ENCODE peak calls at places on chromosomes 16 and 17, in six cellular contexts. One of them, this sample, is unnamed.

GRCh38 chr16:85944572-85945423 is 45.8 kb downstream of the IRF8 start:
- DNase-seq in stomach: no peak
- DNase-seq in GM23338: no peak
- DNase-seq in endothelial cell of umbilical vein: no peak
- DNase-seq in prostate gland: no peak
- DNase-seq in SK-N-SH: no peak
- DNase-seq in this sample: no peak

GRCh38 chr17:82465023-82465603 is 6.6 kb downstream of the NARF start:
- DNase-seq in stomach: no peak
- DNase-seq in GM23338: no peak
- DNase-seq in endothelial cell of umbilical vein: no peak
- DNase-seq in prostate gland: no peak
- DNase-seq in SK-N-SH: no peak
- DNase-seq in this sample: no peak

GRCh38 chr16:48526058-48526957 is 83.7 kb downstream of the N4BP1 start:
- DNase-seq in stomach: peak; percentile 57
- DNase-seq in GM23338: peak; percentile 87
- DNase-seq in endothelial cell of umbilical vein: no peak
- DNase-seq in prostate gland: no peak
- DNase-seq in SK-N-SH: no peak
- DNase-seq in this sample: peak; percentile 81

GRCh38 chr17:76742958-76743357 is 5.0 kb downstream of the MFSD11 start:
- DNase-seq in stomach: no peak
- DNase-seq in GM23338: no peak
- DNase-seq in endothelial cell of umbilical vein: no peak
- DNase-seq in prostate gland: no peak
- DNase-seq in SK-N-SH: no peak
- DNase-seq in this sample: no peak

GRCh38 chr17:45135192-45135977 is at the start of gene ACBD4:
- DNase-seq in stomach: peak; percentile 97
- DNase-seq in GM23338: peak; percentile 99
- DNase-seq in endothelial cell of umbilical vein: peak; percentile 98
- DNase-seq in prostate gland: peak; percentile 96
- DNase-seq in SK-N-SH: peak; percentile 96
- DNase-seq in this sample: peak; percentile 96

GRCh38 chr17:50892101-50892776 is 26.1 kb upstream of the TOB1 start:
- DNase-seq in stomach: peak; percentile 2
- DNase-seq in GM23338: no peak
- DNase-seq in endothelial cell of umbilical vein: no peak
- DNase-seq in prostate gland: no peak
- DNase-seq in SK-N-SH: no peak
- DNase-seq in this sample: no peak

GRCh38 chr17:69581061-69581955 is 166.8 kb downstream of the MAP2K6 start:
- DNase-seq in stomach: no peak
- DNase-seq in GM23338: peak; percentile 20
- DNase-seq in endothelial cell of umbilical vein: peak; percentile 83
- DNase-seq in prostate gland: no peak
- DNase-seq in SK-N-SH: no peak
- DNase-seq in this sample: no peak

GRCh38 chr16:67212766-67213165 is 13.8 kb downstream of the ELMO3 start:
- DNase-seq in stomach: no peak
- DNase-seq in GM23338: no peak
- DNase-seq in endothelial cell of umbilical vein: peak; percentile 24
- DNase-seq in prostate gland: no peak
- DNase-seq in SK-N-SH: no peak
- DNase-seq in this sample: no peak

GRCh38 chr17:32143525-32143865 is 1.2 kb downstream of the RHOT1 start:
- DNase-seq in stomach: no peak
- DNase-seq in GM23338: no peak
- DNase-seq in endothelial cell of umbilical vein: no peak
- DNase-seq in prostate gland: no peak
- DNase-seq in SK-N-SH: no peak
- DNase-seq in this sample: no peak

GRCh38 chr17:1005361-1005946 is 8.5 kb downstream of the TIMM22 start:
- DNase-seq in stomach: peak; percentile 85
- DNase-seq in GM23338: no peak
- DNase-seq in endothelial cell of umbilical vein: peak; percentile 93
- DNase-seq in prostate gland: peak; percentile 77
- DNase-seq in SK-N-SH: peak; percentile 44
- DNase-seq in this sample: peak; percentile 58

GRCh38 chr17:6640536-6641373 is at the start of the genes KIAA0753 and TXNDC17:
- DNase-seq in stomach: peak; percentile 93
- DNase-seq in GM23338: peak; percentile 90
- DNase-seq in endothelial cell of umbilical vein: peak; percentile 96
- DNase-seq in prostate gland: peak; percentile 82
- DNase-seq in SK-N-SH: peak; percentile 91
- DNase-seq in this sample: peak; percentile 94

GRCh38 chr16:58492735-58493134 is 7.2 kb upstream of the NDRG4 start:
- DNase-seq in stomach: no peak
- DNase-seq in GM23338: peak; percentile 60
- DNase-seq in endothelial cell of umbilical vein: no peak
- DNase-seq in prostate gland: no peak
- DNase-seq in SK-N-SH: peak; percentile 53
- DNase-seq in this sample: no peak

GRCh38 chr16:7051586-7052349 is 280.9 kb upstream of the RBFOX1 start:
- DNase-seq in stomach: no peak
- DNase-seq in GM23338: no peak
- DNase-seq in endothelial cell of umbilical vein: no peak
- DNase-seq in prostate gland: no peak
- DNase-seq in SK-N-SH: no peak
- DNase-seq in this sample: no peak

GRCh38 chr16:49886554-49887121 is 30.7 kb upstream of the ZNF423 start:
- DNase-seq in stomach: no peak
- DNase-seq in GM23338: no peak
- DNase-seq in endothelial cell of umbilical vein: no peak
- DNase-seq in prostate gland: no peak
- DNase-seq in SK-N-SH: no peak
- DNase-seq in this sample: no peak

GRCh38 chr16:53024045-53024444 is 28.7 kb downstream of the CHD9NB start:
- DNase-seq in stomach: no peak
- DNase-seq in GM23338: no peak
- DNase-seq in endothelial cell of umbilical vein: no peak
- DNase-seq in prostate gland: no peak
- DNase-seq in SK-N-SH: no peak
- DNase-seq in this sample: no peak

GRCh38 chr16:3879887-3880564 is 487 bp downstream of the CREBBP start:
- DNase-seq in stomach: peak; percentile 79
- DNase-seq in GM23338: peak; percentile 68
- DNase-seq in endothelial cell of umbilical vein: peak; percentile 31
- DNase-seq in prostate gland: peak; percentile 69
- DNase-seq in SK-N-SH: peak; percentile 91
- DNase-seq in this sample: peak; percentile 76

GRCh38 chr17:49968380-49969133 is 433 bp upstream of the DLX4 start:
- DNase-seq in stomach: peak; percentile 52
- DNase-seq in GM23338: peak; percentile 98
- DNase-seq in endothelial cell of umbilical vein: peak; percentile 38
- DNase-seq in prostate gland: peak; percentile 22
- DNase-seq in SK-N-SH: peak; percentile 97
- DNase-seq in this sample: peak; percentile 63

GRCh38 chr17:68771867-68772515 is 170.8 kb upstream of the FAM20A start:
- DNase-seq in stomach: no peak
- DNase-seq in GM23338: peak; percentile 77
- DNase-seq in endothelial cell of umbilical vein: peak; percentile 82
- DNase-seq in prostate gland: no peak
- DNase-seq in SK-N-SH: peak; percentile 52
- DNase-seq in this sample: no peak

GRCh38 chr17:43548689-43549379 is 2.7 kb upstream of the ETV4 start:
- DNase-seq in stomach: no peak
- DNase-seq in GM23338: no peak
- DNase-seq in endothelial cell of umbilical vein: no peak
- DNase-seq in prostate gland: no peak
- DNase-seq in SK-N-SH: no peak
- DNase-seq in this sample: no peak

GRCh38 chr17:42706732-42707131 is 24.4 kb downstream of the CNTNAP1 start:
- DNase-seq in stomach: no peak
- DNase-seq in GM23338: no peak
- DNase-seq in endothelial cell of umbilical vein: no peak
- DNase-seq in prostate gland: no peak
- DNase-seq in SK-N-SH: no peak
- DNase-seq in this sample: no peak

GRCh38 chr17:80252871-80253270 is 7.8 kb upstream of the RNF213 start:
- DNase-seq in stomach: peak; percentile 83
- DNase-seq in GM23338: peak; percentile 85
- DNase-seq in endothelial cell of umbilical vein: no peak
- DNase-seq in prostate gland: peak; percentile 71
- DNase-seq in SK-N-SH: peak; percentile 89
- DNase-seq in this sample: peak; percentile 84

GRCh38 chr17:4806770-4807533 is at the start of gene PLD2:
- DNase-seq in stomach: peak; percentile 91
- DNase-seq in GM23338: peak; percentile 93
- DNase-seq in endothelial cell of umbilical vein: peak; percentile 74
- DNase-seq in prostate gland: peak; percentile 83
- DNase-seq in SK-N-SH: peak; percentile 100
- DNase-seq in this sample: peak; percentile 91

GRCh38 chr16:578870-579405 is 9.2 kb downstream of the PIGQ start:
- DNase-seq in stomach: peak; percentile 85
- DNase-seq in GM23338: peak; percentile 93
- DNase-seq in endothelial cell of umbilical vein: peak; percentile 76
- DNase-seq in prostate gland: peak; percentile 74
- DNase-seq in SK-N-SH: peak; percentile 77
- DNase-seq in this sample: peak; percentile 79

GRCh38 chr17:80864751-80865150 is 126.9 kb upstream of the CHMP6 start:
- DNase-seq in stomach: no peak
- DNase-seq in GM23338: no peak
- DNase-seq in endothelial cell of umbilical vein: no peak
- DNase-seq in prostate gland: no peak
- DNase-seq in SK-N-SH: no peak
- DNase-seq in this sample: no peak

GRCh38 chr17:80833952-80834895 is 157.4 kb upstream of the CHMP6 start:
- DNase-seq in stomach: no peak
- DNase-seq in GM23338: no peak
- DNase-seq in endothelial cell of umbilical vein: no peak
- DNase-seq in prostate gland: no peak
- DNase-seq in SK-N-SH: peak; percentile 64
- DNase-seq in this sample: no peak

GRCh38 chr16:68972720-68973119 is 129.4 kb downstream of the TANGO6 start:
- DNase-seq in stomach: no peak
- DNase-seq in GM23338: peak; percentile 89
- DNase-seq in endothelial cell of umbilical vein: peak; percentile 81
- DNase-seq in prostate gland: no peak
- DNase-seq in SK-N-SH: peak; percentile 27
- DNase-seq in this sample: peak; percentile 17

GRCh38 chr17:71793550-71793949 is 327.3 kb upstream of the SOX9 start:
- DNase-seq in stomach: no peak
- DNase-seq in GM23338: no peak
- DNase-seq in endothelial cell of umbilical vein: no peak
- DNase-seq in prostate gland: no peak
- DNase-seq in SK-N-SH: no peak
- DNase-seq in this sample: no peak

GRCh38 chr17:45371414-45372324 is 54.8 kb upstream of the MAP3K14 start:
- DNase-seq in stomach: peak; percentile 84
- DNase-seq in GM23338: peak; percentile 95
- DNase-seq in endothelial cell of umbilical vein: peak; percentile 93
- DNase-seq in prostate gland: peak; percentile 82
- DNase-seq in SK-N-SH: peak; percentile 78
- DNase-seq in this sample: peak; percentile 82

GRCh38 chr17:2369039-2369438 is 31.7 kb downstream of the SGSM2 start:
- DNase-seq in stomach: no peak
- DNase-seq in GM23338: no peak
- DNase-seq in endothelial cell of umbilical vein: no peak
- DNase-seq in prostate gland: no peak
- DNase-seq in SK-N-SH: no peak
- DNase-seq in this sample: no peak
- TF ChIP-seq POLR2AphosphoS5 in stomach: no peak
- TF ChIP-seq POLR2AphosphoS5 in GM23338: no peak
- TF ChIP-seq POLR2AphosphoS5 in endothelial cell of umbilical vein: no peak
- TF ChIP-seq POLR2AphosphoS5 in prostate gland: no peak
- TF ChIP-seq POLR2AphosphoS5 in SK-N-SH: no peak
- TF ChIP-seq POLR2AphosphoS5 in this sample: no peak

DNA sequence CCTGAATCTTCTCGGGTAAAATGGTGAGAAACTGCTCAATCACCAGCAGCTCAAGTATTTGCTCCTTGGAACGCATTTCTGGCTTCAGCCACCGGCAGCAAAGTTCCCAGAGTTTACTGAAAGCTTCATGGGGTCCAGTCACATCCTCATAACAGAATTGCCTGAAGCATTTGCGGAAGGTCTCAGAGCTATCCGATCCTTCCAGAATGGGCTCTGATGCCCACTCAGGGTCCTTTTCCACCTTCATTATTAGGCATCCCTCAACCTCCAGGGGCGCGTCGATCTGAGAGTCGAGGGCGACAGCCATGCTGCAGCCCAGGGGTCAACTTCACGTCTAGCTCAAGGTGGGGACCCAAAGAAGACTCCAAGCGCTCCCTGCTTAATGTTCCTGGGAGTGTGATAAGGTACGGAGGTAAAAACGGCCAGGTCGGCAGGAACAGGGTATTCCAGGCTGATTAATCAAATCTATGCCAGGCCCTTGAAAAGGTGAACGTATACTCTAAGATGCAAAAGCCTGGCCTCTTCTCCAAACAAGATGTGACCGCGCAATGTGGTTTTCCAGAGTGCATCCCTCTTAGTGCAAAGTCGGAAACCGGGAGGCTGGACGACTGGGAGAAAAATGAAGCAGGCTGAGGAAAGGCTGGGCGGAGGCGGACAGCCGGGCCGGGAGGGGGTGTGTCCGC is 683 bp downstream of the ZKSCAN2 start:
- DNase-seq in stomach: no peak
- DNase-seq in GM23338: peak; percentile 53
- DNase-seq in endothelial cell of umbilical vein: no peak
- DNase-seq in prostate gland: peak; percentile 8
- DNase-seq in SK-N-SH: peak; percentile 58
- DNase-seq in this sample: peak; percentile 10
- TF ChIP-seq POLR2AphosphoS5 in stomach: no peak
- TF ChIP-seq POLR2AphosphoS5 in GM23338: peak; percentile 43
- TF ChIP-seq POLR2AphosphoS5 in endothelial cell of umbilical vein: no peak
- TF ChIP-seq POLR2AphosphoS5 in prostate gland: peak; percentile 48
- TF ChIP-seq POLR2AphosphoS5 in SK-N-SH: no peak
- TF ChIP-seq POLR2AphosphoS5 in this sample: no peak

DNA sequence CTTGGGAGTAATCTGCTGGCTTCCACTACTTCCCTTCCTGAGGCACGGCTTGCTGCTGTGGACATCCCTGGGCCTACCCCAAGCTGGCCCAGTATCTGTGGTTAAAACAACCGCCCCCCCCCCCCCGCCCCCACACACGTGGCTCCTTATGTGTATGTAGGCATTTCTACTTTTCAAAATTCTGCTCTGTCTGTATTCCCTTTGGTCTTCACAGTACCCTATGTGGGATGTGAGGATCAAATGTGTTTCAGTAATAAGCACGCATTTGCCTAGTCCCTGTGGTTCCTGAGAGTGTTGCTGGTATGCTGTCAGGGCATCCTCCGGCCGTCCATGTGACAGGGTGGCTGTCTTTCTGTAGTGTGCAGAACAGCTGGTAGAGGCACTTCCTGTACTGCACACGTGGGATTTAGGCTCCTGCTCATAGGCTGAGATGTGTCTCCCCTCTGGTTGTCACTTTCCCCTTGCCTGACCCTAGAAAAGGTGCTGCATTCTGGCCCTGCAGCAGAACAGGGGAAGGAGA is 2.2 kb downstream of the NT5M start:
- DNase-seq in stomach: no peak
- DNase-seq in GM23338: no peak
- DNase-seq in endothelial cell of umbilical vein: no peak
- DNase-seq in prostate gland: no peak
- DNase-seq in SK-N-SH: peak; percentile 73
- DNase-seq in this sample: peak; percentile 57
- TF ChIP-seq POLR2AphosphoS5 in stomach: no peak
- TF ChIP-seq POLR2AphosphoS5 in GM23338: no peak
- TF ChIP-seq POLR2AphosphoS5 in endothelial cell of umbilical vein: no peak
- TF ChIP-seq POLR2AphosphoS5 in prostate gland: no peak
- TF ChIP-seq POLR2AphosphoS5 in SK-N-SH: no peak
- TF ChIP-seq POLR2AphosphoS5 in this sample: no peak

GRCh38 chr17:59844884-59845594 is 47.7 kb downstream of the TUBD1 start:
- DNase-seq in stomach: no peak
- DNase-seq in GM23338: no peak
- DNase-seq in endothelial cell of umbilical vein: peak; percentile 57
- DNase-seq in prostate gland: no peak
- DNase-seq in SK-N-SH: no peak
- DNase-seq in this sample: no peak
- TF ChIP-seq POLR2AphosphoS5 in stomach: peak; percentile 78
- TF ChIP-seq POLR2AphosphoS5 in GM23338: no peak
- TF ChIP-seq POLR2AphosphoS5 in endothelial cell of umbilical vein: peak; percentile 34
- TF ChIP-seq POLR2AphosphoS5 in prostate gland: no peak
- TF ChIP-seq POLR2AphosphoS5 in SK-N-SH: peak; percentile 76
- TF ChIP-seq POLR2AphosphoS5 in this sample: no peak

This sample was measured in transverse colon.